ENCODE peak calls at places on chromosomes 13 and 19, in four cellular contexts. One of them, this sample, is unnamed.

GRCh38 chr19:9498183-9498902 is at the start of gene ZNF560:
- DNase-seq in upper lobe of left lung: peak; percentile 61
- DNase-seq in HL-60: no peak
- DNase-seq in thoracic aorta: no peak
- DNase-seq in this sample: peak; percentile 3

GRCh38 chr19:29277107-29277506 is 64.2 kb upstream of the UQCRFS1 start:
- DNase-seq in upper lobe of left lung: no peak
- DNase-seq in HL-60: no peak
- DNase-seq in thoracic aorta: no peak
- DNase-seq in this sample: peak; percentile 6

GRCh38 chr13:109096101-109096500 is 466.7 kb downstream of the MYO16 start:
- DNase-seq in upper lobe of left lung: no peak
- DNase-seq in HL-60: no peak
- DNase-seq in thoracic aorta: no peak
- DNase-seq in this sample: no peak

GRCh38 chr19:5407356-5407755 is 47.9 kb upstream of the ZNRF4 start:
- DNase-seq in upper lobe of left lung: no peak
- DNase-seq in HL-60: no peak
- DNase-seq in thoracic aorta: no peak
- DNase-seq in this sample: peak; percentile 20

GRCh38 chr13:24910502-24911134 is 146.6 kb downstream of the RNF17 start:
- DNase-seq in upper lobe of left lung: no peak
- DNase-seq in HL-60: no peak
- DNase-seq in thoracic aorta: no peak
- DNase-seq in this sample: peak; percentile 7

GRCh38 chr13:85529216-85529590 is 270.0 kb downstream of the SLITRK6 start:
- DNase-seq in upper lobe of left lung: no peak
- DNase-seq in HL-60: no peak
- DNase-seq in thoracic aorta: no peak
- DNase-seq in this sample: peak; percentile 5

GRCh38 chr19:16363133-16363851 is 38.7 kb downstream of the KLF2 start:
- DNase-seq in upper lobe of left lung: peak; percentile 91
- DNase-seq in HL-60: no peak
- DNase-seq in thoracic aorta: no peak
- DNase-seq in this sample: no peak

GRCh38 chr13:101140936-101141335 is 275.4 kb downstream of the NALCN start:
- DNase-seq in upper lobe of left lung: no peak
- DNase-seq in HL-60: no peak
- DNase-seq in thoracic aorta: no peak
- DNase-seq in this sample: no peak

GRCh38 chr19:4636151-4636717 is 3.1 kb upstream of the TNFAIP8L1 start:
- DNase-seq in upper lobe of left lung: peak; percentile 96
- DNase-seq in HL-60: peak; percentile 34
- DNase-seq in thoracic aorta: no peak
- DNase-seq in this sample: peak; percentile 37

GRCh38 chr19:13083008-13083404 is 19.7 kb downstream of the LYL1 start:
- DNase-seq in upper lobe of left lung: no peak
- DNase-seq in HL-60: no peak
- DNase-seq in thoracic aorta: no peak
- DNase-seq in this sample: no peak

GRCh38 chr13:83622422-83622784 is 259.9 kb downstream of the SLITRK1 start:
- DNase-seq in upper lobe of left lung: no peak
- DNase-seq in HL-60: no peak
- DNase-seq in thoracic aorta: no peak
- DNase-seq in this sample: peak; percentile 52

GRCh38 chr13:74135306-74136088 is 1.3 kb upstream of the KLF12 start:
- DNase-seq in upper lobe of left lung: peak; percentile 94
- DNase-seq in HL-60: no peak
- DNase-seq in thoracic aorta: peak; percentile 5
- DNase-seq in this sample: peak; percentile 58

GRCh38 chr19:13978306-13978705 is 26.0 kb downstream of the DCAF15 start:
- DNase-seq in upper lobe of left lung: peak; percentile 90
- DNase-seq in HL-60: no peak
- DNase-seq in thoracic aorta: peak; percentile 52
- DNase-seq in this sample: no peak

GRCh38 chr13:111006508-111007031 is 91.7 kb upstream of the ANKRD10 start:
- DNase-seq in upper lobe of left lung: no peak
- DNase-seq in HL-60: no peak
- DNase-seq in thoracic aorta: peak; percentile 69
- DNase-seq in this sample: peak; percentile 93

GRCh38 chr13:19927117-19927734 is 31.3 kb upstream of the ZMYM2 start:
- DNase-seq in upper lobe of left lung: no peak
- DNase-seq in HL-60: no peak
- DNase-seq in thoracic aorta: no peak
- DNase-seq in this sample: peak; percentile 48

GRCh38 chr13:85266331-85266730 is 532.9 kb downstream of the SLITRK6 start:
- DNase-seq in upper lobe of left lung: no peak
- DNase-seq in HL-60: no peak
- DNase-seq in thoracic aorta: no peak
- DNase-seq in this sample: no peak

GRCh38 chr19:14033946-14034345 is 2.4 kb downstream of the IL27RA start:
- DNase-seq in upper lobe of left lung: no peak
- DNase-seq in HL-60: no peak
- DNase-seq in thoracic aorta: no peak
- DNase-seq in this sample: no peak

GRCh38 chr19:17097593-17098126 is 22.1 kb downstream of the MYO9B start:
- DNase-seq in upper lobe of left lung: no peak
- DNase-seq in HL-60: no peak
- DNase-seq in thoracic aorta: no peak
- DNase-seq in this sample: peak; percentile 46

GRCh38 chr13:83984793-83985192 is 102.5 kb upstream of the SLITRK1 start:
- DNase-seq in upper lobe of left lung: no peak
- DNase-seq in HL-60: no peak
- DNase-seq in thoracic aorta: no peak
- DNase-seq in this sample: no peak

GRCh38 chr13:67070306-67070705 is 159.8 kb downstream of the PCDH9 start:
- DNase-seq in upper lobe of left lung: no peak
- DNase-seq in HL-60: no peak
- DNase-seq in thoracic aorta: no peak
- DNase-seq in this sample: no peak

GRCh38 chr13:36918246-36919060 is 1.6 kb downstream of the SMAD9 start:
- DNase-seq in upper lobe of left lung: no peak
- DNase-seq in HL-60: no peak
- DNase-seq in thoracic aorta: no peak
- DNase-seq in this sample: no peak

GRCh38 chr13:93709511-93710244 is 483.1 kb downstream of the GPC6 start:
- DNase-seq in upper lobe of left lung: no peak
- DNase-seq in HL-60: no peak
- DNase-seq in thoracic aorta: no peak
- DNase-seq in this sample: peak; percentile 33

GRCh38 chr13:69109891-69110525 is 997.6 kb upstream of the ATXN8OS start:
- DNase-seq in upper lobe of left lung: no peak
- DNase-seq in HL-60: no peak
- DNase-seq in thoracic aorta: no peak
- DNase-seq in this sample: no peak

GRCh38 chr13:108955741-108956140 is 326.3 kb downstream of the MYO16 start:
- DNase-seq in upper lobe of left lung: no peak
- DNase-seq in HL-60: no peak
- DNase-seq in thoracic aorta: no peak
- DNase-seq in this sample: no peak

GRCh38 chr13:109870281-109871017 is 84.1 kb upstream of the IRS2 start:
- DNase-seq in upper lobe of left lung: no peak
- DNase-seq in HL-60: no peak
- DNase-seq in thoracic aorta: no peak
- DNase-seq in this sample: no peak

GRCh38 chr19:31451686-31452325 is 102.6 kb upstream of the TSHZ3 start:
- DNase-seq in upper lobe of left lung: no peak
- DNase-seq in HL-60: no peak
- DNase-seq in thoracic aorta: no peak
- DNase-seq in this sample: peak; percentile 30

GRCh38 chr13:110455941-110456340 is 105.6 kb downstream of the RAB20 start:
- DNase-seq in upper lobe of left lung: no peak
- DNase-seq in HL-60: peak; percentile 68
- DNase-seq in thoracic aorta: peak; percentile 43
- DNase-seq in this sample: peak; percentile 75

GRCh38 chr13:99655351-99656091 is 154.2 kb downstream of the TM9SF2 start:
- DNase-seq in upper lobe of left lung: no peak
- DNase-seq in HL-60: no peak
- DNase-seq in thoracic aorta: no peak
- DNase-seq in this sample: peak; percentile 6

GRCh38 chr13:66014757-66015156 is 1215.4 kb downstream of the PCDH9 start:
- DNase-seq in upper lobe of left lung: no peak
- DNase-seq in HL-60: no peak
- DNase-seq in thoracic aorta: no peak
- DNase-seq in this sample: no peak

DNA sequence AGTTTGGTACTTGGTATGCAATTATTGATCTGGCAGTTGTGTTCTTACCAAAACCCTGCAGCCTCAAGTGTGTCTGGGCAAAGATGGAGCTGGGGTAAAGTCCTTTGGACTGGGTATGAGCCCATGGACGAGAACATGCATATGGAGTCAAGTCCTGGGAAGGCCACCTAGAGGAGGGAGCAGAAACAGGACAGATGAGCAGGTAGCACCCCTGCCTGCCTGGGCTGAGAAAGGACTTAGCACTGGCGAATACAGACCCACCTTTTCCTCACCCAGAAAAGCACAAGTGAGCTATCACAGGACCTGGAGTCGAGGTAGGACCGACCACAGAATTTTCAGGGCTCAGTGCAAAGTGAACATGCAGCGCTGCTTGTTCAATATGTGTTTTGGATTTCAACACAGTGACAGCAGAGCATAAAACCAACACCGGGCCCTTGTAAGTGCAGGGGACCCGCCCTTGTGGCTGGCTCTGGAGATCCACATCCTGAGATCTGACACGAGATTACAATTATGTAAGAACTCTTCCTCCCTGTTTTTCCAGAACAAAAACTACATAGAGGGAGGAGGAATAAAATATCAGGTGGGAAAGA is 25.9 kb downstream of the IGFL2 start:
- DNase-seq in upper lobe of left lung: no peak
- DNase-seq in HL-60: no peak
- DNase-seq in thoracic aorta: no peak
- DNase-seq in this sample: no peak
- TF ChIP-seq CTCF in upper lobe of left lung: no peak
- TF ChIP-seq CTCF in HL-60: no peak
- TF ChIP-seq CTCF in thoracic aorta: no peak
- TF ChIP-seq CTCF in this sample: no peak

GRCh38 chr19:45645631-45646344 is 6.6 kb upstream of the EML2 start:
- DNase-seq in upper lobe of left lung: no peak
- DNase-seq in HL-60: no peak
- DNase-seq in thoracic aorta: no peak
- DNase-seq in this sample: peak; percentile 69

GRCh38 chr19:45645068-45645630 is 6.0 kb upstream of the EML2 start:
- DNase-seq in upper lobe of left lung: peak; percentile 87
- DNase-seq in HL-60: no peak
- DNase-seq in thoracic aorta: no peak
- DNase-seq in this sample: no peak

GRCh38 chr19:45643024-45643926 is 4.1 kb upstream of the EML2 start:
- DNase-seq in upper lobe of left lung: peak; percentile 99
- DNase-seq in HL-60: peak; percentile 73
- DNase-seq in thoracic aorta: no peak
- DNase-seq in this sample: peak; percentile 79

GRCh38 chr19:45643927-45644771 is 5.0 kb upstream of the EML2 start:
- DNase-seq in upper lobe of left lung: no peak
- DNase-seq in HL-60: no peak
- DNase-seq in thoracic aorta: no peak
- DNase-seq in this sample: no peak

DNA sequence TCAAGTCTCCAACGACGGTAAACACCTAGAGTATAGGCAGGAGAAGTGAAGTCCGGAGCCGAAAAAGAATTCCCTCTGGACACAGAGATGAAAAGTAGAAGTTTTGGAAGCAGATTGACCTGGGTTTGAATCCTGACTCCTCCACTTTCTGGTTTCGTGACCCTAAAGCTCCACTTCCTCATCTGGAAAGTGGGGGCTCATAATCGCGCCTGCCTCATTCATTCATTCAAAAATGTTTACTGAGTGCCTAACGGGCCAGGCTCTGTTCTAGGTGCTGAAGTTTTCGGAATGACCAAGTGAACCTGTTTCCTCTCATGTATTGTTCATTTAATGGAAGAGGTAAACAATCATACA is 7.1 kb upstream of the EML2 start:
- DNase-seq in upper lobe of left lung: no peak
- DNase-seq in HL-60: no peak
- DNase-seq in thoracic aorta: no peak
- DNase-seq in this sample: no peak
- H3K4me3 ChIP-seq in upper lobe of left lung: peak overlapping the region; percentile 48
- H3K4me3 ChIP-seq in HL-60: no peak overlapping the region
- H3K4me3 ChIP-seq in thoracic aorta: peak overlapping the region; percentile 64
- H3K4me3 ChIP-seq in this sample: no peak overlapping the region

GRCh38 chr19:480016-480855 is 16.1 kb upstream of the MADCAM1 start:
- DNase-seq in upper lobe of left lung: peak; percentile 87
- DNase-seq in HL-60: no peak
- DNase-seq in thoracic aorta: peak; percentile 38
- DNase-seq in this sample: peak; percentile 43
- TF ChIP-seq CTCF in upper lobe of left lung: peak; percentile 53
- TF ChIP-seq CTCF in HL-60: no peak
- TF ChIP-seq CTCF in thoracic aorta: peak; percentile 42
- TF ChIP-seq CTCF in this sample: peak; percentile 53

DNA sequence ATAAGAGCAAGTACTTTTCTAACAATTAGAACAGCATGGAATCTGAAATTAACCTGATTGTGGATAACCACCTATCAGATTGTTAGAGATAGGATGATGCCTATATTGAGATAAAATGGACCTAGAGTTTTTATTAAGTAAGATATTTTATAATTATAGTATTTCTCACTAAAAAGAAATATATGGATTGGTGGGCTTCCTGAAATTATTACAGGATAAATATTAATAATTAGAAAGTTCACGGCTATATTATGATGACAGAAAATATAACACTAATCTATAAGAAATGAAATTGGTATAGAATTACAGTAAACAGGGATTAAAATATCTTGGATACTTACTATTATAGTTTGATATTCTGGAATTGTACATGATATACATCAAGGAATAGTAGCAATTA is 378.0 kb upstream of the SPRY2 start:
- DNase-seq in upper lobe of left lung: no peak
- DNase-seq in HL-60: no peak
- DNase-seq in thoracic aorta: no peak
- DNase-seq in this sample: no peak
- H3K4me3 ChIP-seq in upper lobe of left lung: no peak overlapping the region
- H3K4me3 ChIP-seq in HL-60: no peak overlapping the region
- H3K4me3 ChIP-seq in thoracic aorta: no peak overlapping the region
- H3K4me3 ChIP-seq in this sample: no peak overlapping the region

GRCh38 chr13:40206241-40207109 is 460.0 kb downstream of the FOXO1 start:
- DNase-seq in upper lobe of left lung: no peak
- DNase-seq in HL-60: no peak
- DNase-seq in thoracic aorta: no peak
- DNase-seq in this sample: peak; percentile 80
- TF ChIP-seq CTCF in upper lobe of left lung: no peak
- TF ChIP-seq CTCF in HL-60: no peak
- TF ChIP-seq CTCF in thoracic aorta: no peak
- TF ChIP-seq CTCF in this sample: no peak